ENCODE peak calls at places on chromosomes 7 and 10, in nine cellular contexts. L is Caco-2, T is NCI-H2029, W is transverse colon, N is non-pigmented ciliary epithelial cell, Z is HT1080, I is amygdala, A is suprapubic skin, O is neural progenitor cell. U is an unnamed sample.

GRCh38 chr10:43320226-43320625 is 51.2 kb upstream of the FXYD4 start:
- DNase-seq in L (no peak), W (no peak), O (no peak), I (no peak), Z (no peak), A (no peak), T (no peak), N (no peak), U (no peak)

GRCh38 chr7:27922907-27923306 is 182.9 kb downstream of the TAX1BP1 start:
- DNase-seq in I (no peak), N (no peak), Z (no peak), L (no peak), O (no peak), A (no peak), W (no peak), T (no peak), U (no peak)

GRCh38 chr7:139562972-139563565 is 39.6 kb downstream of the CLEC2L start:
- DNase-seq in Z (no peak), W (no peak), I (no peak), O (no peak), T (no peak), N (no peak), A (no peak), L (peak; percentile 11), U (no peak)

GRCh38 chr7:112125250-112125649 is 80.9 kb downstream of the DOCK4 start:
- DNase-seq in T (no peak), O (no peak), Z (no peak), N (no peak), W (no peak), L (no peak), A (no peak), I (no peak), U (no peak)

GRCh38 chr7:43294080-43294630 is 181.7 kb downstream of the HECW1 start:
- DNase-seq in N (peak; percentile 42), W (no peak), L (no peak), I (no peak), A (no peak), O (no peak), Z (peak; percentile 74), T (no peak), U (no peak)

GRCh38 chr10:43322769-43323168 is 48.7 kb upstream of the FXYD4 start:
- DNase-seq in T (peak; percentile 13), Z (no peak), L (no peak), I (peak; percentile 88), A (peak; percentile 83), W (peak; percentile 91), N (peak; percentile 23), O (peak; percentile 99), U (peak; percentile 85)

GRCh38 chr7:5428470-5429252 is 5.0 kb upstream of the TNRC18 start:
- DNase-seq in Z (no peak), A (peak; percentile 91), N (no peak), L (peak; percentile 83), I (peak; percentile 53), T (no peak), W (peak; percentile 73), O (peak; percentile 50), U (peak; percentile 31)

GRCh38 chr7:91692800-91693199 is 187.7 kb downstream of the MTERF1 start:
- DNase-seq in T (no peak), L (no peak), W (no peak), A (no peak), I (no peak), O (no peak), N (no peak), Z (no peak), U (no peak)

GRCh38 chr10:73439055-73439454 is 5.7 kb upstream of the MSS51 start:
- DNase-seq in N (peak; percentile 31), W (no peak), Z (no peak), O (no peak), L (no peak), A (no peak), I (no peak), T (no peak), U (no peak)

GRCh38 chr7:17313175-17313574 is 14.7 kb downstream of the AHR start:
- DNase-seq in I (no peak), W (no peak), Z (no peak), N (no peak), L (no peak), O (no peak), T (no peak), A (no peak), U (no peak)

GRCh38 chr7:69187824-69188335 is 410.4 kb upstream of the AUTS2 start:
- DNase-seq in T (no peak), L (no peak), I (no peak), W (no peak), Z (no peak), A (no peak), O (no peak), N (no peak), U (no peak)

GRCh38 chr7:134362587-134363483 is 46.1 kb upstream of the SLC35B4 start:
- DNase-seq in Z (no peak), A (no peak), L (no peak), T (no peak), I (no peak), W (no peak), N (no peak), O (no peak), U (no peak)

GRCh38 chr10:13830385-13830784 is 243.6 kb downstream of the PRPF18 start:
- DNase-seq in W (no peak), O (no peak), L (no peak), Z (no peak), T (no peak), N (no peak), A (no peak), I (no peak), U (no peak)

GRCh38 chr10:52986120-52986519 is 213.5 kb upstream of the MBL2 start:
- DNase-seq in O (no peak), L (no peak), A (no peak), W (no peak), T (no peak), Z (no peak), I (no peak), N (no peak), U (no peak)

GRCh38 chr7:94687810-94688209 is 31.9 kb upstream of the SGCE start:
- DNase-seq in N (no peak), T (no peak), L (no peak), I (no peak), Z (no peak), O (no peak), A (no peak), W (no peak), U (no peak)

GRCh38 chr7:19480383-19480782 is 228.5 kb downstream of the POLR1F start:
- DNase-seq in L (no peak), I (no peak), N (no peak), O (no peak), W (no peak), T (no peak), Z (no peak), A (no peak), U (no peak)

GRCh38 chr7:121393005-121393366 is 3.1 kb downstream of the FAM3C start:
- DNase-seq in N (no peak), I (no peak), L (no peak), T (no peak), Z (no peak), A (no peak), O (no peak), W (no peak), U (no peak)

GRCh38 chr7:129332354-129333056 is 101.7 kb upstream of the STRIP2 start:
- DNase-seq in L (no peak), A (no peak), T (no peak), O (no peak), Z (peak; percentile 15), W (no peak), I (no peak), N (peak; percentile 18), U (no peak)

GRCh38 chr10:11162828-11163599 is 145.3 kb downstream of the CELF2 start:
- DNase-seq in N (no peak), O (no peak), Z (no peak), T (no peak), W (peak; percentile 81), A (peak; percentile 79), I (no peak), L (no peak), U (no peak)

GRCh38 chr7:155965010-155965409 is 152.7 kb upstream of the SHH start:
- DNase-seq in Z (peak; percentile 65), A (no peak), L (peak; percentile 22), N (no peak), T (no peak), W (no peak), I (no peak), O (no peak), U (no peak)

GRCh38 chr7:112081778-112082177 is 124.4 kb downstream of the DOCK4 start:
- DNase-seq in T (no peak), I (no peak), O (no peak), Z (no peak), A (no peak), W (no peak), L (no peak), N (no peak), U (no peak)

GRCh38 chr10:129531195-129531968 is 64.3 kb downstream of the MGMT start:
- DNase-seq in N (peak; percentile 34), T (no peak), I (no peak), O (peak; percentile 48), Z (peak; percentile 3), L (no peak), A (no peak), W (no peak), U (no peak)

GRCh38 chr7:12028508-12028907 is 182.6 kb upstream of the TMEM106B start:
- DNase-seq in O (no peak), N (no peak), T (no peak), L (no peak), Z (peak; percentile 15), A (no peak), I (no peak), W (no peak), U (no peak)

GRCh38 chr7:127810691-127811660 is 159.0 kb downstream of the SND1 start:
- DNase-seq in O (no peak), W (no peak), I (no peak), Z (no peak), A (no peak), L (no peak), T (no peak), N (no peak), U (no peak)

GRCh38 chr7:26399309-26399610 is 107.6 kb downstream of the SNX10 start:
- DNase-seq in W (no peak), O (peak; percentile 59), A (no peak), L (peak; percentile 51), Z (no peak), I (peak; percentile 20), T (no peak), N (no peak), U (peak; percentile 23)

GRCh38 chr7:120805636-120806388 is 52.1 kb downstream of the TSPAN12 start:
- DNase-seq in A (no peak), Z (peak; percentile 43), N (peak; percentile 13), L (peak; percentile 43), I (no peak), O (peak; percentile 80), W (peak; percentile 59), T (peak; percentile 40), U (no peak)

GRCh38 chr10:91409869-91410637 is at the start of gene HECTD2:
- DNase-seq in N (no peak), I (peak; percentile 80), A (peak; percentile 87), T (peak; percentile 55), O (peak; percentile 91), W (peak; percentile 84), L (peak; percentile 75), Z (peak; percentile 66), U (peak; percentile 81)

GRCh38 chr10:60246382-60246781 is 143.3 kb downstream of the ANK3 start:
- DNase-seq in T (no peak), O (peak; percentile 9), N (no peak), I (no peak), W (no peak), A (no peak), L (no peak), Z (no peak), U (no peak)

GRCh38 chr7:29287366-29287765 is 92.8 kb downstream of the CHN2 start:
- DNase-seq in Z (peak; percentile 72), L (no peak), N (peak; percentile 60), A (no peak), W (no peak), I (no peak), O (no peak), T (peak; percentile 23), U (no peak)

U was measured in hypothalamus.